ENCODE peak calls at places on chromosome 21, in six cellular contexts. U, M, E, I, F and B are unnamed samples.
A peak's percentile ranks its signal among the peaks of the same experiment; 100 is the strongest.

GRCh38 chr21:36200089-36200561 is 43.5 kb downstream of the DOP1B start:
- DNase-seq in I (no peak), U (no peak), F (no peak), E (no peak), M (no peak), B (no peak)

GRCh38 chr21:23308741-23309140 is 2298.5 kb downstream of the MRPL39 start:
- DNase-seq in F (no peak), E (no peak), M (no peak), U (no peak), I (no peak), B (no peak)

GRCh38 chr21:26761174-26761915 is 83.9 kb downstream of the ADAMTS1 start:
- DNase-seq in M (peak; percentile 23), F (no peak), U (no peak), E (no peak), I (no peak), B (no peak)

GRCh38 chr21:17925900-17926299 is 106.7 kb upstream of the C21orf91 start:
- DNase-seq in F (no peak), I (peak; percentile 52), E (no peak), U (no peak), M (peak; percentile 43), B (peak; percentile 24)

GRCh38 chr21:40516336-40516735 is 330.6 kb downstream of the DSCAM start:
- DNase-seq in F (no peak), U (no peak), M (peak; percentile 76), E (no peak), I (no peak), B (no peak)

GRCh38 chr21:15301014-15301413 is 236.2 kb upstream of the NRIP1 start:
- DNase-seq in E (peak; percentile 15), M (peak; percentile 44), I (no peak), F (no peak), U (no peak), B (no peak)

GRCh38 chr21:44999972-45000636 is 60.3 kb downstream of the SLX9 start:
- DNase-seq in M (no peak), U (no peak), E (no peak), F (no peak), I (no peak), B (no peak)

GRCh38 chr21:21003701-21004100 is 5.5 kb downstream of the NCAM2 start:
- DNase-seq in U (peak; percentile 34), F (no peak), E (no peak), M (peak; percentile 75), I (peak; percentile 40), B (peak; percentile 37)

GRCh38 chr21:16419188-16419874 is 689.5 kb downstream of the USP25 start:
- DNase-seq in U (no peak), F (no peak), E (no peak), M (peak; percentile 2), I (no peak), B (peak; percentile 57)

GRCh38 chr21:31530918-31531705 is 128.4 kb upstream of the SOD1 start:
- DNase-seq in I (no peak), F (no peak), U (no peak), E (no peak), M (no peak), B (no peak)

GRCh38 chr21:36188081-36188681 is 31.6 kb downstream of the DOP1B start:
- DNase-seq in U (no peak), F (no peak), E (no peak), M (no peak), I (no peak), B (no peak)

GRCh38 chr21:27079807-27080206 is 112.9 kb upstream of the ADAMTS5 start:
- DNase-seq in I (no peak), E (no peak), F (no peak), M (no peak), U (no peak), B (peak; percentile 10)

GRCh38 chr21:14306143-14306907 is 76.6 kb downstream of the HSPA13 start:
- DNase-seq in U (no peak), I (no peak), M (peak; percentile 31), F (no peak), E (no peak), B (peak; percentile 3)

GRCh38 chr21:16768096-16768495 is 744.7 kb upstream of the CXADR start:
- DNase-seq in M (no peak), U (no peak), I (no peak), F (no peak), E (no peak), B (no peak)

GRCh38 chr21:44378646-44379581 is 25.5 kb downstream of the TRPM2 start:
- DNase-seq in M (no peak), F (no peak), E (no peak), I (no peak), U (no peak), B (no peak)

GRCh38 chr21:17386498-17386897 is 126.3 kb upstream of the CXADR start:
- DNase-seq in I (no peak), E (no peak), U (no peak), F (no peak), M (peak; percentile 19), B (no peak)

GRCh38 chr21:17270234-17270633 is 242.6 kb upstream of the CXADR start:
- DNase-seq in F (no peak), I (peak; percentile 7), U (no peak), E (no peak), M (peak; percentile 49), B (peak; percentile 31)

GRCh38 chr21:45011426-45011825 is 63.0 kb upstream of the ADARB1 start:
- DNase-seq in F (no peak), M (no peak), U (no peak), E (no peak), I (no peak), B (no peak)

GRCh38 chr21:40845621-40846020 is 1.3 kb downstream of the DSCAM start:
- DNase-seq in M (no peak), I (no peak), U (no peak), F (no peak), E (no peak), B (peak; percentile 3)

GRCh38 chr21:36005018-36005417 is 55.3 kb downstream of the SETD4 start:
- DNase-seq in I (no peak), E (no peak), F (no peak), U (no peak), M (no peak), B (peak; percentile 42)

GRCh38 chr21:33642896-33643657 is 776 bp downstream of the ITSN1 start:
- DNase-seq in M (peak; percentile 59), I (peak; percentile 59), F (no peak), E (no peak), U (peak; percentile 42), B (peak; percentile 36)

GRCh38 chr21:36867506-36867905 is 99.0 kb downstream of the HLCS start:
- DNase-seq in M (no peak), U (no peak), I (no peak), E (no peak), F (no peak), B (no peak)

GRCh38 chr21:43733529-43734071 is 14.7 kb downstream of the PDXK start:
- DNase-seq in M (no peak), U (no peak), I (peak; percentile 16), E (no peak), F (no peak), B (peak; percentile 79)

GRCh38 chr21:45167796-45168222 is 93.4 kb downstream of the ADARB1 start:
- DNase-seq in I (no peak), U (no peak), E (no peak), F (no peak), M (no peak), B (peak; percentile 78)

GRCh38 chr21:36847189-36847588 is 119.3 kb downstream of the HLCS start:
- DNase-seq in U (no peak), I (peak; percentile 84), F (no peak), E (no peak), M (peak; percentile 59), B (peak; percentile 85)

GRCh38 chr21:14880922-14881321 is 183.9 kb downstream of the NRIP1 start:
- DNase-seq in U (no peak), I (peak; percentile 57), M (peak; percentile 18), F (no peak), E (no peak), B (peak; percentile 88)

GRCh38 chr21:36747815-36748381 is 49.0 kb downstream of the SIM2 start:
- DNase-seq in M (peak; percentile 71), U (peak; percentile 79), E (peak; percentile 66), F (no peak), I (peak; percentile 48), B (peak; percentile 34)

GRCh38 chr21:45262041-45262581 is 25.6 kb downstream of the POFUT2 start:
- DNase-seq in F (no peak), U (peak; percentile 19), I (no peak), M (no peak), E (no peak), B (no peak)

GRCh38 chr21:44883250-44883649 is 9.8 kb upstream of the PTTG1IP start:
- DNase-seq in F (no peak), I (no peak), E (no peak), U (no peak), M (no peak), B (no peak)

GRCh38 chr21:41483973-41484372 is 24.0 kb downstream of the TMPRSS2 start:
- DNase-seq in I (no peak), E (no peak), F (no peak), M (no peak), U (no peak), B (no peak)

GRCh38 chr21:44903689-44904088 is 17.0 kb downstream of the ITGB2 start:
- DNase-seq in M (no peak), I (no peak), F (no peak), U (no peak), E (no peak), B (no peak)

GRCh38 chr21:34670220-34670961 is 1.6 kb downstream of the CLIC6 start:
- DNase-seq in M (peak; percentile 66), I (peak; percentile 26), F (no peak), E (peak; percentile 23), U (peak; percentile 67), B (no peak)
- H4K8ac ChIP-seq in M (no peak overlapping the region), I (no peak overlapping the region), F (no peak overlapping the region), E (no peak overlapping the region), U (no peak overlapping the region), B (no peak overlapping the region)

GRCh38 chr21:29347274-29347681 is 48.6 kb downstream of the BACH1 start:
- DNase-seq in M (no peak), F (no peak), I (peak; percentile 40), E (no peak), U (no peak), B (peak; percentile 55)
- H4K8ac ChIP-seq in M (no peak overlapping the region), F (no peak overlapping the region), I (no peak overlapping the region), E (no peak overlapping the region), U (no peak overlapping the region), B (peak overlapping the region; percentile 54)

GRCh38 chr21:39183272-39184049 is at the start of gene PSMG1:
- DNase-seq in I (peak; percentile 95), U (peak; percentile 95), M (peak; percentile 96), F (peak; percentile 77), E (peak; percentile 92), B (peak; percentile 90)
- H4K8ac ChIP-seq in I (peak within 1 kb of the TSS; percentile 92), U (no peak within 1 kb of the TSS), M (no peak within 1 kb of the TSS), F (peak within 1 kb of the TSS; percentile 95), E (peak within 1 kb of the TSS; percentile 98), B (peak within 1 kb of the TSS; percentile 71)

GRCh38 chr21:28822064-28822402 is 170.6 kb downstream of the LTN1 start:
- DNase-seq in U (no peak), I (no peak), M (no peak), F (no peak), E (no peak), B (no peak)

GRCh38 chr21:28821276-28822063 is 171.2 kb downstream of the LTN1 start:
- DNase-seq in M (no peak), E (no peak), U (no peak), F (no peak), I (no peak), B (no peak)

GRCh38 chr21:28823464-28823863 is 169.2 kb downstream of the LTN1 start:
- DNase-seq in M (no peak), F (no peak), U (no peak), E (no peak), I (no peak), B (no peak)

GRCh38 chr21:28822882-28823335 is 169.8 kb downstream of the LTN1 start:
- DNase-seq in U (no peak), E (no peak), I (no peak), F (no peak), M (peak; percentile 33), B (peak; percentile 21)

GRCh38 chr21:28818663-28819278 is 173.9 kb downstream of the LTN1 start:
- DNase-seq in E (no peak), F (no peak), U (no peak), M (no peak), I (peak; percentile 51), B (no peak)
- H4K8ac ChIP-seq in E (no peak overlapping the region), F (no peak overlapping the region), U (no peak overlapping the region), M (no peak overlapping the region), I (no peak overlapping the region), B (no peak overlapping the region)